ENCODE peak calls at places on chromosome 5, in six cellular contexts. L, R, K, M, I and U are unnamed samples.
A peak's percentile ranks its signal among the peaks of the same experiment; 100 is the strongest.

GRCh38 chr5:9588254-9588653 is 41.9 kb downstream of the TAS2R1 start:
- DNase-seq in I (no peak), M (no peak), K (no peak), R (no peak), L (no peak), U (no peak)

GRCh38 chr5:80043187-80043586 is 8.0 kb downstream of the THBS4 start:
- DNase-seq in M (no peak), K (no peak), I (no peak), L (no peak), R (no peak), U (no peak)

GRCh38 chr5:2148312-2149195 is 265.8 kb upstream of the IRX4 start:
- DNase-seq in K (no peak), M (no peak), I (no peak), R (no peak), L (no peak), U (no peak)

GRCh38 chr5:72860499-72860898 is 44.0 kb downstream of the TNPO1 start:
- DNase-seq in K (no peak), I (no peak), R (peak; percentile 47), L (no peak), M (no peak), U (no peak)

GRCh38 chr5:142040285-142040684 is 27.5 kb upstream of the GNPDA1 start:
- DNase-seq in R (no peak), M (no peak), L (no peak), I (no peak), K (no peak), U (no peak)

GRCh38 chr5:123545506-123545905 is 33.5 kb downstream of the CSNK1G3 start:
- DNase-seq in R (peak; percentile 43), K (no peak), I (no peak), L (no peak), M (no peak), U (no peak)

GRCh38 chr5:140964356-140964755 is 1.9 kb upstream of the PCDHAC2 start:
- DNase-seq in R (no peak), M (no peak), I (no peak), L (no peak), K (no peak), U (no peak)

GRCh38 chr5:34957857-34958690 is 28.7 kb downstream of the DNAJC21 start:
- DNase-seq in R (peak; percentile 44), I (peak; percentile 32), L (no peak), M (no peak), K (no peak), U (peak; percentile 8)

GRCh38 chr5:142597546-142598337 is 88.1 kb downstream of the FGF1 start:
- DNase-seq in M (no peak), L (peak; percentile 74), K (no peak), I (peak; percentile 91), R (peak; percentile 75), U (peak; percentile 27)

GRCh38 chr5:132675936-132676689 is 2.3 kb downstream of the IL4 start:
- DNase-seq in K (no peak), L (no peak), R (no peak), I (no peak), M (no peak), U (no peak)

GRCh38 chr5:132677191-132677590 is 3.4 kb downstream of the IL4 start:
- DNase-seq in L (peak; percentile 79), I (peak; percentile 84), R (peak; percentile 83), K (no peak), M (no peak), U (no peak)

GRCh38 chr5:132674671-132675506 is 1.1 kb downstream of the IL4 start:
- DNase-seq in M (no peak), L (peak; percentile 26), R (peak; percentile 90), I (peak; percentile 96), K (no peak), U (peak; percentile 7)

GRCh38 chr5:132671000-132671399 is 2.8 kb upstream of the IL4 start:
- DNase-seq in K (no peak), L (no peak), I (no peak), M (no peak), R (no peak), U (no peak)

GRCh38 chr5:132673939-132674630 is at the start of gene IL4:
- DNase-seq in R (no peak), K (no peak), L (no peak), I (no peak), M (no peak), U (no peak)
- H3K4me3 ChIP-seq in R (no peak within 1 kb of the TSS), K (peak within 1 kb of the TSS; percentile 4), L (peak within 1 kb of the TSS; percentile 1), I (peak within 1 kb of the TSS; percentile 7), M (no peak within 1 kb of the TSS), U (no peak within 1 kb of the TSS)

GRCh38 chr5:75466317-75466716 is 45.1 kb downstream of the CERT1 start:
- DNase-seq in R (no peak), L (no peak), M (no peak), K (no peak), I (no peak), U (no peak)
- TF ChIP-seq CTCF in R (no peak), L (no peak), M (no peak), K (no peak), I (no peak), U (no peak)

GRCh38 chr5:32989815-32990214 is 278.7 kb downstream of the NPR3 start:
- DNase-seq in L (no peak), I (peak; percentile 65), M (no peak), K (no peak), R (no peak), U (no peak)

GRCh38 chr5:32990593-32991415 is 279.7 kb downstream of the NPR3 start:
- DNase-seq in R (no peak), K (no peak), M (no peak), L (no peak), I (peak; percentile 80), U (no peak)

GRCh38 chr5:32996336-32996735 is 285.2 kb downstream of the NPR3 start:
- DNase-seq in M (no peak), R (no peak), L (no peak), K (no peak), I (no peak), U (no peak)

DNA sequence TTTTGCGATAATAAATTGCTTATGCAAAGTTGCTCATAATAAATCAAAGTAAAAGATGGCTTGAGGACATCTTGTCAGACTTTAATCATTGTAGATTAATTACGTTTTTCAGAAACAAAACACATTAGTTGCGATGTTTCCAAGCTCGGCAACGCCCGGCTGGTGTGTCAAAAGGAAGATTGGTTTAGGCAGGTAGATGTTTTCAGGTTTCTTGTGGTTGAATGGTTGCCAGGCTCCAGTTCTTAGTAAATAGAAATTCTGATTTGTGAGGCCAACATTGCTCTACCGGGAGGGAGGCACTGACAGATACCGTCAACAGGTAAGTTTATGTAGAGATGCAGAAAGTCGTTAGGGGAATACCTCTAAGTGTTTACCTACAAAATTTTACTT is 280.3 kb downstream of the NPR3 start:
- DNase-seq in I (peak; percentile 79), L (no peak), M (no peak), R (no peak), K (no peak), U (no peak)
- H3K4me3 ChIP-seq in I (peak overlapping the region; percentile 3), L (no peak overlapping the region), M (no peak overlapping the region), R (no peak overlapping the region), K (no peak overlapping the region), U (no peak overlapping the region)

DNA sequence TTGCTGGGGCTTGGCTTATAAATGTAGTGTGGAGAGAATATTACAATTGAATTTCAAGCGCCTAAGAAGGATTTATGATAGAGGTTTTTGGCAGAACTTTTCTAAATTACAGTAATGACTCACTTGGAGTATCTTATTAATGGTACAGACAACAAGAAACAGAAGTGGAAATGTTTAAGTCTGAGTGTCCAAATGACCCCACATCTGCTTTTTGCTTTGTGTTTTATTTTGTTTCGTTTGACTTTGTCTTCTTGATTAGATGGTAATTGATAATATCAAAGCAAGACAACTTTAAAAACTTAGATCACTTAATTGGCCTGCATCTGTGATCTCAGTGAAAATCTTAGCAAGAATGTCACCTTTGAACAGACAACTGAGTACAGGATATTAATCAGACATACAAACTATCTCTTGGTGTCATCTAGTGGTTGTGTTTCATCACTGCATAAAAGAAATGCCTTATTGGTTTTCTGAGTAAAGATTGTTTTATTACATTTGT is 577.4 kb downstream of the ISL1 start:
- DNase-seq in K (no peak), I (peak; percentile 32), L (peak; percentile 7), R (no peak), M (no peak), U (no peak)
- TF ChIP-seq CTCF in K (no peak), I (peak; percentile 55), L (peak; percentile 38), R (no peak), M (peak; percentile 21), U (peak; percentile 76)

GRCh38 chr5:77853353-77853907 is 77.3 kb upstream of the TBCA start:
- DNase-seq in M (no peak), L (no peak), K (no peak), I (no peak), R (peak; percentile 27), U (peak; percentile 4)
- H3K4me3 ChIP-seq in M (no peak overlapping the region), L (no peak overlapping the region), K (no peak overlapping the region), I (no peak overlapping the region), R (no peak overlapping the region), U (no peak overlapping the region)